ENCODE peak calls at places on chromosomes 4 and X, in seven cellular contexts. E, G, R, X, S, J and T are unnamed samples.

GRCh38 chrX:85017721-85018120 is 14.0 kb downstream of the APOOL start:
- DNase-seq in R (no peak), G (no peak), X (no peak), S (no peak), J (no peak), E (no peak), T (no peak)

GRCh38 chrX:8037593-8038348 is 110.6 kb upstream of the PNPLA4 start:
- DNase-seq in X (no peak), S (no peak), E (no peak), J (no peak), G (no peak), R (no peak), T (no peak)

GRCh38 chrX:34624416-34624815 is 32.7 kb downstream of the TMEM47 start:
- DNase-seq in G (no peak), S (no peak), X (no peak), J (no peak), E (no peak), R (no peak), T (no peak)

GRCh38 chr4:167114416-167114971 is 119.8 kb downstream of the SPOCK3 start:
- DNase-seq in S (no peak), E (no peak), G (no peak), R (no peak), X (peak), J (no peak), T (no peak)

GRCh38 chr4:87838207-87838606 is 5.4 kb downstream of the MEPE start:
- DNase-seq in R (no peak), E (no peak), S (peak), X (no peak), G (no peak), J (no peak), T (no peak)

GRCh38 chr4:132227349-132228165 is 921.5 kb upstream of the PCDH10 start:
- DNase-seq in J (peak), G (peak), E (peak), X (no peak), R (peak), S (peak), T (peak)

GRCh38 chrX:48468247-48468671 is 1.8 kb downstream of the SLC38A5 start:
- DNase-seq in R (no peak), X (no peak), J (no peak), G (no peak), E (no peak), S (peak), T (no peak)

GRCh38 chrX:76148753-76149152 is 24.1 kb upstream of the PBDC1 start:
- DNase-seq in E (no peak), X (peak), G (no peak), S (no peak), J (no peak), R (peak), T (no peak)

GRCh38 chrX:120840826-120841225 is 34.8 kb downstream of the CT47B1 start:
- DNase-seq in X (no peak), E (no peak), R (no peak), S (no peak), G (no peak), J (no peak), T (no peak)

GRCh38 chr4:30386266-30386895 is 333.8 kb upstream of the PCDH7 start:
- DNase-seq in X (no peak), S (no peak), R (no peak), J (no peak), G (no peak), E (no peak), T (peak)

GRCh38 chr4:174714393-174715211 is 114.4 kb downstream of the GLRA3 start:
- DNase-seq in X (no peak), E (peak), S (peak), J (peak), G (peak), R (peak), T (peak)

GRCh38 chrX:32185160-32185559 is 1026.2 kb downstream of the DMD start:
- DNase-seq in E (peak), R (no peak), X (no peak), J (no peak), G (no peak), S (no peak), T (no peak)

GRCh38 chr4:65508169-65508568 is 162.1 kb downstream of the EPHA5 start:
- DNase-seq in S (no peak), X (no peak), J (no peak), R (no peak), G (no peak), E (no peak), T (no peak)

GRCh38 chr4:80201326-80202151 is 4.2 kb downstream of the PRDM8 start:
- DNase-seq in R (no peak), X (no peak), G (no peak), S (no peak), E (no peak), J (no peak), T (no peak)

GRCh38 chrX:10450229-10450958 is 170.0 kb downstream of the MID1 start:
- DNase-seq in R (no peak), S (no peak), J (no peak), X (no peak), G (no peak), E (no peak), T (no peak)

GRCh38 chrX:154140206-154140605 is 3.8 kb upstream of the OPN1LW start:
- DNase-seq in S (no peak), E (no peak), X (no peak), R (no peak), J (no peak), G (no peak), T (no peak)

GRCh38 chrX:154138857-154139256 is 5.2 kb upstream of the OPN1LW start:
- DNase-seq in X (no peak), S (no peak), R (peak), G (no peak), J (no peak), E (no peak), T (no peak)

GRCh38 chrX:154142386-154142785 is 1.7 kb upstream of the OPN1LW start:
- DNase-seq in X (no peak), S (no peak), R (no peak), E (no peak), J (no peak), G (no peak), T (no peak)

GRCh38 chrX:154140742-154141141 is 3.3 kb upstream of the OPN1LW start:
- DNase-seq in G (no peak), X (no peak), J (no peak), R (no peak), S (no peak), E (no peak), T (no peak)

DNA sequence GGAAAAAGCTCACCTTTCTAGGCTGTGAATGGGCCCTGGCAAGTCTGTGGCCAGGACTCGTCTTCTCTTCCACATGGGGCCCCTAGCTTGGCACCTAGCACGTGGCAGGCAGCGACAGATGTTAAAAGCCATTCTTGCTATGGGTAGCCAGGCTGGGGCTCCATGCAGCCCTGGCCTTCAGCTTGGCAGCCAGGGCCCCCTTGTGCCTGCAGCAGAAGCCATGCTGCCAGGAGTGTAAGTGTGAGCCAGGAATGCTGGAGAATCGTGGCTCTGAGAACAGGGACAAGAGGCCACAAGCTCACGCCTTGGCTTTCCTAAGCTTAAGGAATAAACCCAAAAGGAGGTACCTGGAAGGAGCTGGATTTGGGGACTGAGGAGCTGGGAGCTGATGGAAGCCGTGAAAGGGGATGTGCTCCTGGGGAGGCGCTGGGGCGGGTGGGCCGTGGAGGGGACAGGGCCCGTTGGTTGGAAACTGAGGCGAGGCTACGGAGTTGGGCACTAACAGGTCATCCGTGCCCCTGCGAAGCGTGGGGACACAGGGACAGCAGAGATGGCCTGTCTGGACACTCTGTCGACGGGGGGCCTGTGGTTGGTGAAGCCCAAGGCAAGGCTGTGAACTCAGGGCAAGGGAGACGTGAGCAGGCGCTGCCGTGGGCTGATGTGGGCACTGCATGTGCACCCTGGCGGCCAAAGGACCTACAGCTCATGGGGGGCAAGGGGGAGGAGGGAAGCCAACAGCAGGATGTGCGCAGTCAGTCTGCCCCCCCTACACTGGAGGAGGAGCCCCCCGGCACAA is 895 bp upstream of the OPN1LW start:
- DNase-seq in R (no peak), G (no peak), X (no peak), J (no peak), S (no peak), E (no peak), T (no peak)
- TF ChIP-seq JUND in R (no peak), G (no peak), X (no peak), J (no peak), S (no peak), E (no peak), T (no peak)

GRCh38 chr4:11297201-11297600 is 131.5 kb downstream of the HS3ST1 start:
- DNase-seq in R (no peak), G (peak), J (no peak), S (no peak), X (no peak), E (no peak), T (no peak)

GRCh38 chr4:11301075-11301660 is 127.5 kb downstream of the HS3ST1 start:
- DNase-seq in S (no peak), X (no peak), E (no peak), J (no peak), G (no peak), R (no peak), T (no peak)

GRCh38 chr4:11299016-11299415 is 129.7 kb downstream of the HS3ST1 start:
- DNase-seq in G (no peak), X (no peak), E (no peak), S (no peak), R (no peak), J (no peak), T (no peak)

GRCh38 chr4:11293866-11294265 is 134.8 kb downstream of the HS3ST1 start:
- DNase-seq in J (no peak), G (no peak), E (no peak), S (no peak), R (no peak), X (no peak), T (no peak)

GRCh38 chr4:11297627-11298026 is 131.1 kb downstream of the HS3ST1 start:
- DNase-seq in G (no peak), S (no peak), R (no peak), X (no peak), J (no peak), E (no peak), T (no peak)
- TF ChIP-seq JUND in G (no peak), S (no peak), R (no peak), X (no peak), J (no peak), E (no peak), T (no peak)

DNA sequence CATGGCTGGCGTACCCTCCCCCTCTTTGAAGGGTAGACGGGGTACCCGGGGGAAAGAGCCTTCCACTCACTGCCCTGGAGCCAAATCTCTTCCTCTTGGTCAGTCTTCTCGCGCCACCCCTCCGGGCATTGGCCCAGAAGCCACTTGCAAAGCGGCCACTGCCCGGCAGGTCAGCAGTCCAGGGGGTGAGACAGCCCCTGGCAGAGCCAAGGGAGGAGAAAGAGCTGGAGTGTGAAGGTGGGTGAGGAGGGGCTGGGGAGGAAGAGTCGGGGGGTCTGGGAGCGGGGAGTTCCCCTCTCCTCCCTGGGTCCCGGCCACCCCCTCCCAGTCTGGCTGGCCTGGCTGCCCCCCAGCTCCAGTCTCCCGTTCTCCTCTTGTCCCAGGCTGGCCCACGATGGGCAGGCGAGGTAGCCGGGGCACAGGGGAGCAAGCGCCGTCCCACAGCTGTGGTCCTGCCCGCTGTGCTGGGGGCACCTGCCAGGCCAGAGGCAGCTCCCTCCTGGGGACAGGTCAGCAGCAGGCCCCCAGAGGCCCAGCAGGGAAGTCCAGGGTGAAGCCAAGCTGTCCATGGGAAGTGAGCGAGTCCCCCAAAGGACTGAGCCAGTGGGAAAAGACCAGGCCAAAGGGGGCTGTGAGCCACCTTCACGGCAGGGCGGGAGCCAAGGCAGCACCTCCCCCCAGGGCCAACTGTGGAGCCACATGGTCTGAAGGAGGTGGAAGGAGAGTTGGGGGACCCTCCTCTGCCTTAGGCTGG is 21.6 kb upstream of the DUSP9 start:
- DNase-seq in R (no peak), S (no peak), G (no peak), E (peak), J (no peak), X (no peak), T (no peak)
- TF ChIP-seq JUND in R (no peak), S (no peak), G (no peak), E (no peak), J (no peak), X (no peak), T (no peak)

DNA sequence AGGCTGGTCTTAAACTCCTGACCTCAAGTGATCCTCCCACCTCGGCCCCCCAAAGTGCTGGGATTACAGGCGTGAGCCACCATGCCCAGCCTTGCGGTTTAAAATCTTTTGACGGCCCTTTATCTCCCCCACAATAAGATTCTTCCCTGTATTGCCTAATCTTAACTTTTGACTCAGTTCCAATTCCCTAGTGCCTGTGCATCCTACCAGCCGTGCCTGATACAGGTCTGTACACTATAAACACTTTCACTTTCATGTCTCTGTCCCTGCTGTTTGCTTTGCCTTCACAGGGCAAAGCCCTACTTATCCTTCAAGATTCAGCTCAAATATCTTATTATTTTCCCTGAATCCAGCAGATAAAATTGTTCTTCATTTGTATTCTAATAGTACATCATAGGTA is 74.6 kb downstream of the WDR44 start:
- DNase-seq in E (no peak), X (no peak), S (no peak), J (no peak), G (no peak), R (no peak), T (no peak)
- TF ChIP-seq JUND in E (no peak), X (no peak), S (no peak), J (no peak), G (no peak), R (no peak), T (no peak)

GRCh38 chr4:150782311-150782710 is 200.4 kb downstream of the MAB21L2 start:
- DNase-seq in R (peak), G (no peak), X (no peak), J (no peak), S (no peak), E (peak), T (peak)

GRCh38 chr4:150781108-150781663 is 199.2 kb downstream of the MAB21L2 start:
- DNase-seq in R (no peak), X (no peak), S (no peak), G (no peak), E (no peak), J (no peak), T (no peak)

GRCh38 chr4:150782921-150783320 is 201.0 kb downstream of the MAB21L2 start:
- DNase-seq in J (no peak), R (no peak), X (no peak), S (no peak), E (no peak), G (no peak), T (peak)

GRCh38 chr4:150784305-150784704 is 202.4 kb downstream of the MAB21L2 start:
- DNase-seq in J (peak), E (no peak), X (no peak), R (no peak), G (no peak), S (no peak), T (no peak)

GRCh38 chr4:150784939-150785338 is 203.0 kb downstream of the MAB21L2 start:
- DNase-seq in R (no peak), G (no peak), J (no peak), S (no peak), E (no peak), X (no peak), T (no peak)
- TF ChIP-seq JUND in R (no peak), G (no peak), J (no peak), S (no peak), E (no peak), X (no peak), T (no peak)

GRCh38 chr4:40329805-40330204 is 5.3 kb upstream of the CHRNA9 start:
- DNase-seq in E (no peak), X (no peak), G (no peak), J (no peak), S (no peak), R (no peak), T (no peak)
- TF ChIP-seq JUND in E (no peak), X (no peak), G (no peak), J (no peak), S (no peak), R (no peak), T (no peak)

DNA sequence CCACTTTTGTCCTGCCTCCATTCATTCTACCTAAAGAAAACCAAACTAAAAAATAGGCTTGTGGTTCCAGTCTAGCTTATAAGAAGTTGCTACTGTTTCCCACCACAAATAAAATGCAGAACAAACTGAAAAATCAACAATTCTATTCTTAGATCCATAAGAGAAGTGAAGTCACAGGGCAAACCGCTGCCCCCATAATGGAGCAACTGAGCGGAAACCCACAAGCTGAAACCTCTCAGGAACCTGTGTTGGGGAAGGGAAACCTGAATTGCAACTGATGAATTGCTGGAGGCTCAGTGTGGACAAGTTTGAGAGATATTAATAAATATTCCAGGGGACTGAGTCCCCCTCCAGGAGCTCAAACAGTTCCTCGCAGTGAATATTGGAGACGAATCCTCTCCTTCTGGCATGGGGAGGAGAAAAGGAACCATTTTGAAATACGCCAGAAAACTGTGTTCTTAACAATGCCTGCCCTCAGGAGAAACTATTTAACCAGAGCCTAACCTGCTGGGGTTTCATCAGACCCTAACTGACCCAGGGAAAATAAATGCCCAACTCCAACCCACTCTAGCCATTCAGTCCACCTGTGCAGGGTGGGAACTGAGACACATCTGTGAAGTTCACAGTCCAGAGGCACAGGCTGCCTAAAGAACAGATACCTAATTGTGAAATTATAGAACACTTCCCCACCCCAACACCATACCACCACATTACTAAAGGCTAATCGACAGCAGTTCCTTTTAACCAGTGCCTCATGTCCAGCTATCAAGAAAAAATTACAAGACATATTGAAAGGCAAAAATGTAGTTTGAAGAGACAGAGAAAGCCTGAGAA is 22.8 kb upstream of the SH3RF1 start:
- DNase-seq in E (no peak), G (no peak), R (no peak), J (no peak), S (no peak), X (peak), T (no peak)
- TF ChIP-seq JUND in E (no peak), G (no peak), R (no peak), J (no peak), S (no peak), X (no peak), T (no peak)

DNA sequence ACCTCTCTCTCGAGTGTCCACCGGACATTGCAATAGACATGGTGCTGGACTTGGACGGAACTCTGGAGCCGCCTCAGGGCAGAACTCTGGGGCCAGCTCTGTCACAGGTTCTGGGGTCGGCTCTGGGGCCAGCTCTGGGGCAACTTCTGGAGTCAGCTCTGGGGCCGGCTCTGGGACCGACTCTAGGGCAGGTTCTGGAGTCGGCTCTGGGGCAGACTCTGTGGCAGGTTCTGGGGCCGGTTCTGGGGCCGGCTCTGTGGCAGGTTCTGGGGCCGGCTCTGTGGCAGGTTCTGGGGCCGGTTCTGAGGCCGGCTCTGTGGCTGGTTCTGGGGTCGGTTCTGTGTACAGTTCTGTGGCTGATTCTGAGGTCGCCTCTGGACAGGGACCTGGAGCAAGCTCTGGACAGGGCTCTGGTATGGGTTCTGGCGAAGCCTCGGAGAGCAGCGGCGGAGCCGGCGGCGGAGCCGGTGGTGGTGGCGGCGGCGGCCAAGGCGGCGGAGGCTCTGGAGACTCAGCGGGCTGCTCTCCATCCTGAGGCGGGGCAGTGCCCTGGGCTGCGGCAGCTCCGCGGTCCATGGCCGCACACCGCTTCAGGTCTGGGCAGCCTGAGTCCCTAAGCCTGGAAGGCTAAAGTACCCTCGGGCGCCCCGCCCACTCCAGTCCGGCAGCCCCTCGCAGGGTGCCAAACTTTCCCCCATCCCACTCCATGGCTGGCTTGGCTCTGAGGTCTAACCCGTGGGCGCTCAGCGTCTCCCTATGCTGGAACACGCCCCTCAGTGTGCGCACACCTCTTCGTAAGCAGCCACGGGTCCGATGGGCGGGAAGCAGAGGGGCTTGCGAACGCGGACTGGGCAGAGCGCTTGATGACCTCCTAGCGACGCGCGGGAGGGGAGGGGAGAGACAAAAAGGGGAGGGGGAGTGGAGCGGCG is at the start of gene DGKK:
- DNase-seq in E (peak), G (no peak), S (no peak), J (no peak), R (peak), X (no peak), T (no peak)
- TF ChIP-seq JUND in E (no peak), G (no peak), S (no peak), J (no peak), R (no peak), X (no peak), T (no peak)

GRCh38 chr4:134999169-134999568 is 797.6 kb upstream of the PABPC4L start:
- DNase-seq in G (no peak), X (no peak), S (no peak), J (no peak), E (no peak), R (no peak), T (no peak)
- TF ChIP-seq JUND in G (no peak), X (no peak), S (no peak), J (no peak), E (no peak), R (no peak), T (no peak)

GRCh38 chr4:128517739-128518510 is 230.3 kb upstream of the PGRMC2 start:
- DNase-seq in R (peak), X (peak), E (peak), S (peak), G (peak), J (no peak), T (no peak)
- TF ChIP-seq JUND in R (no peak), X (peak), E (peak), S (peak), G (peak), J (no peak), T (no peak)